ENCODE peak calls at places on chromosomes 4 and X, in eight cellular contexts. L is Caco-2, I is bronchial epithelial cell, B is uterus, E is PC-3, M is GM06990, O is HepG2, N is ovary. Q is an unnamed sample. For H3K36me3, the result is how much of the 10 kb centered on the place peaks cover.

GRCh38 chr4:148515248-148515647 is 73.0 kb upstream of the NR3C2 start:
- DNase-seq in B (no peak), M (no peak), O (no peak), L (no peak), I (peak), N (no peak), E (peak), Q (no peak)

GRCh38 chrX:67619253-67619652 is 75.4 kb downstream of the AR start:
- DNase-seq in E (no peak), L (no peak), B (no peak), N (no peak), O (no peak), I (peak), M (no peak), Q (no peak)

GRCh38 chrX:132774312-132774711 is 184.1 kb downstream of the HS6ST2 start:
- DNase-seq in E (peak), L (no peak), I (peak), O (no peak), M (no peak), N (no peak), B (no peak), Q (no peak)

GRCh38 chr4:110702326-110702725 is 79.4 kb upstream of the PITX2 start:
- DNase-seq in N (no peak), B (no peak), E (no peak), O (no peak), I (no peak), M (no peak), L (peak), Q (no peak)

GRCh38 chrX:151818828-151819227 is 84.3 kb downstream of the CNGA2 start:
- DNase-seq in M (no peak), I (no peak), L (no peak), B (no peak), E (no peak), N (no peak), O (no peak), Q (no peak)

GRCh38 chrX:131565909-131566308 is 22.0 kb downstream of the OR13H1 start:
- DNase-seq in M (no peak), N (no peak), B (no peak), E (peak), I (no peak), L (no peak), O (no peak), Q (no peak)

GRCh38 chrX:37078434-37078703 is 70.2 kb downstream of the FAM47C start:
- DNase-seq in L (no peak), B (no peak), I (no peak), N (no peak), E (no peak), M (no peak), O (no peak), Q (no peak)

GRCh38 chr4:13171292-13172057 is 312.7 kb downstream of the RAB28 start:
- DNase-seq in O (no peak), I (no peak), N (no peak), L (no peak), B (no peak), E (no peak), M (no peak), Q (no peak)

GRCh38 chrX:19064175-19064574 is 58.1 kb downstream of the ADGRG2 start:
- DNase-seq in I (peak), L (no peak), O (no peak), N (no peak), B (no peak), E (peak), M (no peak), Q (no peak)

GRCh38 chr4:149113804-149114430 is 671.7 kb upstream of the NR3C2 start:
- DNase-seq in O (no peak), I (peak), B (no peak), M (no peak), N (no peak), E (peak), L (no peak), Q (no peak)

GRCh38 chrX:150256297-150256650 is 106.8 kb upstream of the MAMLD1 start:
- DNase-seq in M (no peak), L (no peak), O (no peak), B (no peak), E (no peak), N (no peak), I (no peak), Q (no peak)

DNA sequence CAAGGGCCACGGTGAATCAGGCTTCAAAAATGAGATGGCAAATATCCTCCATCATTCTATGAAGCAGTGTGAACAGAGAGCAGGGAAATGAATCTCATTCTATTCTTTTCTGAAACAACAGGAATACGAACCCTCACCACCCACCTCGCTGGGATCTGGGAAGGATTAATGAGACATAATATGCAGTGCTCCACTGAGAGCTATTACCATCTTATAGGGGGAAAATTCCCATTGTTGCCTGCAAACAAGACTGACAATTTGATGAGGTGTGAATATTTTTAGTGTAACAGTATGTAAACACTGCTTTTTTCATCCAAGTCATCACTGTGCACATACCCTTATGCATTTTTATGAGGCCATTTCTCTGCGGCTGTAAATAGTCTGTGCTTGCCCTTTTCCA is 285.7 kb upstream of the CPEB2 start:
- DNase-seq in E (peak), L (no peak), I (no peak), B (no peak), M (no peak), N (no peak), O (no peak), Q (no peak)
- H3K4me3 ChIP-seq in E (no peak), L (no peak), I (no peak), B (no peak), M (no peak), N (no peak), O (no peak), Q (no peak)

GRCh38 chr4:169618986-169619385 is 1.4 kb upstream of the CLCN3 start:
- DNase-seq in I (no peak), N (no peak), B (no peak), L (no peak), O (no peak), M (no peak), E (no peak), Q (no peak)
- H3K36me3 ChIP-seq in I (under half), N (under half), B (under half), L (under half), O (under half), M (under half), E (under half), Q (under half)

GRCh38 chr4:176680668-176681067 is 112.1 kb downstream of the VEGFC start:
- DNase-seq in B (no peak), O (no peak), L (no peak), I (no peak), E (no peak), N (no peak), M (no peak), Q (no peak)
- H3K4me3 ChIP-seq in B (no peak), O (no peak), L (no peak), I (no peak), E (no peak), N (no peak), M (no peak), Q (no peak)

GRCh38 chr4:75659512-75660031 is 13.6 kb downstream of the G3BP2 start:
- DNase-seq in M (no peak), O (no peak), L (no peak), I (no peak), E (no peak), N (no peak), B (no peak), Q (no peak)

GRCh38 chr4:75653845-75654503 is 19.2 kb downstream of the G3BP2 start:
- DNase-seq in B (no peak), L (peak), M (no peak), O (peak), I (peak), N (no peak), E (peak), Q (peak)

GRCh38 chr4:75658881-75659280 is 14.3 kb downstream of the G3BP2 start:
- DNase-seq in E (peak), N (no peak), B (no peak), O (no peak), M (no peak), I (peak), L (peak), Q (no peak)

GRCh38 chr4:75655562-75655961 is 17.6 kb downstream of the G3BP2 start:
- DNase-seq in M (peak), O (no peak), E (no peak), N (no peak), B (no peak), I (no peak), L (no peak), Q (no peak)

DNA sequence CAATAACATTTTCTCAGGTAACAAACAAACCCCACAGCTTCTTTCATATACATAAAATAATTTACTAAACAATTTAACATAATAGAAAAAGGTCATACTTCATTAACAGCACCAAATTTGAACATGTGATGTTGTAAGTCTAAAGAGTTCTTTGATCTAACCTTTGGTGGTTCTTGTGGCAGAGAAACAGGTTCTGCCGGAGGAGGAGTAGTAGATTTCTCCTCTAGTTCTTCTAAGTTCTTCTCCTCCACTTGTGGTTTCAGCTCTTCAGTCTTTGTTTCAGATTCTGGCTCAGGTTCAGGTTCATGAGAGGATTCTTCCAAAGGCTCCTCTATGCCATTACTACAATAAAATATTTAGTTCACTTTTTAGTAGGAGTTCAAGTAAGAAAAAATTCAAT is 18.3 kb downstream of the G3BP2 start:
- DNase-seq in E (no peak), B (no peak), L (no peak), I (no peak), O (no peak), N (no peak), M (no peak), Q (no peak)
- H3K36me3 ChIP-seq in E (half or more), B (under half), L (under half), I (under half), O (under half), N (under half), M (under half), Q (under half)

DNA sequence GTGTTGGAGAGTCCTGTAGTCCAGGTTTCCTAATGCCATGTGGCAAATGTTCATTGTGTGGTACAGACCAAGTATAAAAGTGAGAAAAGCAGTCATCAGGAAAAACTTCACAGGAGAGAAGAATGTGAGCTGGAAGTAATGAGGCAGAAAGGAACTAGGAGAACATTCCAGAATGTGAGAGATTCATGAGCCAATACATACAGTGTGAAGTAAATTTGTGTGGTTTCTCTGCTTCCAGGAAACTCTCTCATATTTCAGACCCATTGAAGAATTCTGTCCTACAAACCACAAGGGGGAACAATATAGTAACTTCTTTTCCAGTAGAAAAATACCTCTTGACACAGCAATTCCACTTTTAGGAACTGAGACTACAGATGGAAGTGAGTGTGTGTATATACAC is 136.5 kb downstream of the RNF150 start:
- DNase-seq in N (no peak), M (no peak), E (no peak), L (no peak), I (no peak), O (no peak), B (no peak), Q (no peak)
- H3K4me3 ChIP-seq in N (no peak), M (no peak), E (no peak), L (no peak), I (no peak), O (no peak), B (no peak), Q (no peak)

GRCh38 chr4:86769794-86770193 is 79.4 kb downstream of the SLC10A6 start:
- DNase-seq in N (no peak), L (no peak), M (no peak), B (no peak), E (no peak), I (no peak), O (no peak), Q (no peak)
- H3K36me3 ChIP-seq in N (under half), L (under half), M (under half), B (under half), E (under half), I (under half), O (under half), Q (under half)

GRCh38 chr4:138238521-138239292 is 3.4 kb downstream of the SLC7A11 start:
- DNase-seq in M (no peak), O (no peak), I (no peak), N (no peak), B (no peak), L (no peak), E (no peak), Q (no peak)
- H3K4me3 ChIP-seq in M (no peak), O (peak), I (peak), N (no peak), B (no peak), L (no peak), E (peak), Q (no peak)

GRCh38 chr4:102713096-102713495 is 47.7 kb downstream of the MANBA start:
- DNase-seq in M (no peak), B (no peak), N (no peak), E (no peak), L (peak), I (peak), O (peak), Q (no peak)

GRCh38 chr4:102705391-102705935 is 55.3 kb downstream of the MANBA start:
- DNase-seq in N (no peak), M (no peak), L (no peak), B (no peak), O (no peak), E (no peak), I (no peak), Q (no peak)

GRCh38 chr4:102710986-102711385 is 49.8 kb downstream of the MANBA start:
- DNase-seq in M (no peak), O (no peak), B (no peak), E (no peak), I (no peak), N (no peak), L (no peak), Q (no peak)

DNA sequence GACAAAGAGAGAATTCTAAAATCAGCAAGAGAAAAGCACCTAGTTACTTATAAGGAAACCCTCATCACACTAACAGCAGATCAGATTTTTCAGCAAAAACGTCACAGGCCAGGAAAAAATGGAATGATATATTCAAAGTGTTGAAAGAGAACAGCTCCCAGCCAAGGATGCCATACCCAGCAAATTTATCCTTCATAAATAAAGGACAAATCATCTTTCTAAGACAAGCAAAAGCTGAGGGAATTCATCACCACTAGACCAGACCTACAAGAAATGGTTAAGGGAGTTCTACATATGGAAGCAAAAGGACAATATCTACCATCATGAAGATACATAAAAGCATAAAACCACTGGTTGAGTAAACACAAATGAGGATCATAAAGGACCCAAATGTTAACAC is 53.6 kb downstream of the MANBA start:
- DNase-seq in M (no peak), L (no peak), E (no peak), O (no peak), N (no peak), I (no peak), B (no peak), Q (no peak)
- H3K36me3 ChIP-seq in M (under half), L (under half), E (under half), O (under half), N (under half), I (under half), B (under half), Q (under half)

GRCh38 chr4:118353452-118353851 is 649 bp upstream of the PRSS12 start:
- DNase-seq in N (no peak), O (no peak), B (no peak), E (peak), M (no peak), I (no peak), L (no peak), Q (peak)
- H3K4me3 ChIP-seq in N (peak), O (no peak), B (peak), E (peak), M (no peak), I (peak), L (no peak), Q (peak)

GRCh38 chr4:3224971-3225850 is 23.7 kb upstream of the MSANTD1 start:
- DNase-seq in L (no peak), O (no peak), B (no peak), I (no peak), E (no peak), N (no peak), M (no peak), Q (no peak)

GRCh38 chr4:3223986-3224748 is 24.8 kb upstream of the MSANTD1 start:
- DNase-seq in E (no peak), L (no peak), I (no peak), N (no peak), B (no peak), O (no peak), M (no peak), Q (no peak)

GRCh38 chr4:3220586-3221494 is 28.1 kb upstream of the MSANTD1 start:
- DNase-seq in N (no peak), B (no peak), L (no peak), I (no peak), E (no peak), O (no peak), M (no peak), Q (no peak)

GRCh38 chr4:3221996-3222395 is 27.0 kb upstream of the MSANTD1 start:
- DNase-seq in I (no peak), L (no peak), N (no peak), O (no peak), E (no peak), M (no peak), B (no peak), Q (no peak)

DNA sequence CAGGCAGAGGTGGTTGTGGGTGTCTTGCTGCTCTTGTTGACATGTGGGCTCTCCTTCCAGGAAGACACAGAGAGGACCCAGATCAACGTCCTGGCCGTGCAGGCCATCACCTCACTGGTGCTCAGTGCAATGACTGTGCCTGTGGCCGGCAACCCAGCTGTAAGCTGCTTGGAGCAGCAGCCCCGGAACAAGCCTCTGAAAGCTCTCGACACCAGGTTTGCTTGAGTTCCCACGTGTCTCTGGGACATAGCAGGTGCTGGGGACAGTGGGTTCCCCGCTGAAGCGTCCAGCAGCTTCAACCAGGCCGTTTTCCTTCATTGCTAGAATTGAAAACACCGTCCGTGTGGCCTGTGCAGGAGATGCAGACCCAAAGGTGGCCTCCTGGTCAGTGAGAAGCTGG is 25.6 kb upstream of the MSANTD1 start:
- DNase-seq in B (no peak), O (no peak), E (no peak), I (no peak), L (no peak), N (no peak), M (no peak), Q (no peak)
- H3K36me3 ChIP-seq in B (under half), O (under half), E (under half), I (under half), L (under half), N (under half), M (half or more), Q (under half)